ENCODE peak calls at places on chromosomes 16 and 17, in seven cellular contexts. One of them, this sample, is unnamed.

GRCh38 chr17:36500745-36501225 is 14.3 kb downstream of the ZNHIT3 start:
- DNase-seq in pancreas: no peak
- DNase-seq in epithelial cell of proximal tubule: no peak
- DNase-seq in PC-9: peak
- DNase-seq in AG08396: no peak
- DNase-seq in NCI-H1694 treated with DMSO at 0.1 percent for 48 hours: no peak
- DNase-seq in mesendoderm: no peak
- DNase-seq in this sample: peak

GRCh38 chr16:77736879-77737278 is 14.6 kb downstream of the NUDT7 start:
- DNase-seq in pancreas: no peak
- DNase-seq in epithelial cell of proximal tubule: no peak
- DNase-seq in PC-9: no peak
- DNase-seq in AG08396: no peak
- DNase-seq in NCI-H1694 treated with DMSO at 0.1 percent for 48 hours: no peak
- DNase-seq in mesendoderm: no peak
- DNase-seq in this sample: no peak

GRCh38 chr16:11251525-11252481 is 4.2 kb downstream of the SOCS1 start:
- DNase-seq in pancreas: no peak
- DNase-seq in epithelial cell of proximal tubule: no peak
- DNase-seq in PC-9: no peak
- DNase-seq in AG08396: peak
- DNase-seq in NCI-H1694 treated with DMSO at 0.1 percent for 48 hours: no peak
- DNase-seq in mesendoderm: no peak
- DNase-seq in this sample: no peak

GRCh38 chr17:41264599-41264998 is 579 bp upstream of the KRTAP9-6 start:
- DNase-seq in pancreas: no peak
- DNase-seq in epithelial cell of proximal tubule: no peak
- DNase-seq in PC-9: no peak
- DNase-seq in AG08396: no peak
- DNase-seq in NCI-H1694 treated with DMSO at 0.1 percent for 48 hours: no peak
- DNase-seq in mesendoderm: no peak
- DNase-seq in this sample: no peak

GRCh38 chr17:4678448-4679026 is 25.4 kb downstream of the PELP1 start:
- DNase-seq in pancreas: no peak
- DNase-seq in epithelial cell of proximal tubule: peak
- DNase-seq in PC-9: peak
- DNase-seq in AG08396: peak
- DNase-seq in NCI-H1694 treated with DMSO at 0.1 percent for 48 hours: no peak
- DNase-seq in mesendoderm: peak
- DNase-seq in this sample: peak

GRCh38 chr16:4218202-4218601 is 23.7 kb downstream of the SRL start:
- DNase-seq in pancreas: no peak
- DNase-seq in epithelial cell of proximal tubule: no peak
- DNase-seq in PC-9: no peak
- DNase-seq in AG08396: no peak
- DNase-seq in NCI-H1694 treated with DMSO at 0.1 percent for 48 hours: no peak
- DNase-seq in mesendoderm: no peak
- DNase-seq in this sample: no peak

GRCh38 chr17:44961921-44962350 is 6.2 kb downstream of the C1QL1 start:
- DNase-seq in pancreas: no peak
- DNase-seq in epithelial cell of proximal tubule: no peak
- DNase-seq in PC-9: no peak
- DNase-seq in AG08396: no peak
- DNase-seq in NCI-H1694 treated with DMSO at 0.1 percent for 48 hours: peak
- DNase-seq in mesendoderm: peak
- DNase-seq in this sample: peak

GRCh38 chr16:49494386-49495150 is 121.0 kb downstream of the C16orf78 start:
- DNase-seq in pancreas: no peak
- DNase-seq in epithelial cell of proximal tubule: no peak
- DNase-seq in PC-9: no peak
- DNase-seq in AG08396: no peak
- DNase-seq in NCI-H1694 treated with DMSO at 0.1 percent for 48 hours: no peak
- DNase-seq in mesendoderm: no peak
- DNase-seq in this sample: no peak

GRCh38 chr16:47016700-47017133 is 43.2 kb upstream of the DNAJA2 start:
- DNase-seq in pancreas: no peak
- DNase-seq in epithelial cell of proximal tubule: no peak
- DNase-seq in PC-9: no peak
- DNase-seq in AG08396: no peak
- DNase-seq in NCI-H1694 treated with DMSO at 0.1 percent for 48 hours: no peak
- DNase-seq in mesendoderm: no peak
- DNase-seq in this sample: no peak